ENCODE peak calls at places on chromosomes 3 and 15, in four cellular contexts. One of them, this sample, is unnamed.

GRCh38 chr3:195715583-195716266 is 5.1 kb upstream of the MUC20 start:
- DNase-seq in HCT116: peak; percentile 89
- DNase-seq in HepG2: peak; percentile 48
- DNase-seq in K562: peak; percentile 50
- DNase-seq in this sample: peak; percentile 78

GRCh38 chr3:117752984-117753717 is 1043.6 kb downstream of the TUSC7 start:
- DNase-seq in HepG2: no peak
- DNase-seq in K562: no peak
- DNase-seq in HCT116: no peak
- DNase-seq in this sample: no peak

GRCh38 chr15:58472821-58473581 is 41.2 kb downstream of the LIPC start:
- DNase-seq in HepG2: no peak
- DNase-seq in HCT116: no peak
- DNase-seq in K562: no peak
- DNase-seq in this sample: no peak

GRCh38 chr3:115626006-115626409 is 2.7 kb downstream of the GAP43 start:
- DNase-seq in HCT116: no peak
- DNase-seq in K562: no peak
- DNase-seq in HepG2: no peak
- DNase-seq in this sample: no peak

GRCh38 chr3:77348244-77348855 is 308.5 kb downstream of the ROBO2 start:
- DNase-seq in HepG2: peak; percentile 9
- DNase-seq in HCT116: no peak
- DNase-seq in K562: peak; percentile 3
- DNase-seq in this sample: no peak

GRCh38 chr15:29925227-29926082 is 103.2 kb upstream of the TJP1 start:
- DNase-seq in HepG2: peak; percentile 57
- DNase-seq in HCT116: peak; percentile 71
- DNase-seq in K562: peak; percentile 39
- DNase-seq in this sample: no peak

GRCh38 chr3:151263126-151263525 is 15.2 kb downstream of the P2RY14 start:
- DNase-seq in K562: no peak
- DNase-seq in HCT116: no peak
- DNase-seq in HepG2: no peak
- DNase-seq in this sample: no peak

GRCh38 chr15:68820205-68820588 is 498 bp downstream of the ANP32A start:
- DNase-seq in HepG2: peak; percentile 21
- DNase-seq in HCT116: no peak
- DNase-seq in K562: no peak
- DNase-seq in this sample: no peak

GRCh38 chr3:142866841-142867631 is 21.8 kb downstream of the PCOLCE2 start:
- DNase-seq in HepG2: no peak
- DNase-seq in K562: no peak
- DNase-seq in HCT116: peak; percentile 45
- DNase-seq in this sample: no peak

GRCh38 chr3:38004415-38005075 is 14.0 kb downstream of the VILL start:
- DNase-seq in HepG2: peak; percentile 88
- DNase-seq in HCT116: peak; percentile 54
- DNase-seq in K562: no peak
- DNase-seq in this sample: no peak

GRCh38 chr3:164060923-164061322 is 1017.4 kb downstream of the SI start:
- DNase-seq in HCT116: no peak
- DNase-seq in K562: no peak
- DNase-seq in HepG2: no peak
- DNase-seq in this sample: no peak

GRCh38 chr3:43769097-43769470 is 78.3 kb downstream of the ABHD5 start:
- DNase-seq in K562: no peak
- DNase-seq in HepG2: no peak
- DNase-seq in HCT116: no peak
- DNase-seq in this sample: no peak

GRCh38 chr3:191253089-191253799 is 54.2 kb downstream of the OSTN start:
- DNase-seq in K562: no peak
- DNase-seq in HCT116: no peak
- DNase-seq in HepG2: no peak
- DNase-seq in this sample: no peak

GRCh38 chr15:29859981-29860745 is 37.9 kb upstream of the TJP1 start:
- DNase-seq in HepG2: no peak
- DNase-seq in K562: no peak
- DNase-seq in HCT116: no peak
- DNase-seq in this sample: no peak

GRCh38 chr3:99846472-99846871 is 28.8 kb downstream of the CMSS1 start:
- DNase-seq in K562: no peak
- DNase-seq in HCT116: no peak
- DNase-seq in HepG2: peak; percentile 46
- DNase-seq in this sample: no peak

GRCh38 chr3:50550079-50550736 is 17.3 kb downstream of the C3orf18 start:
- DNase-seq in HCT116: no peak
- DNase-seq in K562: peak; percentile 66
- DNase-seq in HepG2: peak; percentile 36
- DNase-seq in this sample: no peak

GRCh38 chr3:42638339-42638842 is 15.1 kb upstream of the ZBTB47 start:
- DNase-seq in HCT116: no peak
- DNase-seq in HepG2: no peak
- DNase-seq in K562: no peak
- DNase-seq in this sample: no peak

GRCh38 chr3:188309437-188310269 is 155.7 kb downstream of the LPP start:
- DNase-seq in K562: no peak
- DNase-seq in HCT116: no peak
- DNase-seq in HepG2: no peak
- DNase-seq in this sample: no peak

GRCh38 chr3:108605491-108605890 is 16.0 kb downstream of the DZIP3 start:
- DNase-seq in HCT116: no peak
- DNase-seq in HepG2: no peak
- DNase-seq in K562: no peak
- DNase-seq in this sample: no peak

GRCh38 chr3:13879102-13879945 is 547 bp downstream of the WNT7A start:
- DNase-seq in HepG2: no peak
- DNase-seq in HCT116: no peak
- DNase-seq in K562: no peak
- DNase-seq in this sample: no peak

GRCh38 chr3:186251948-186252619 is 110.0 kb downstream of the DGKG start:
- DNase-seq in HCT116: no peak
- DNase-seq in K562: no peak
- DNase-seq in HepG2: no peak
- DNase-seq in this sample: no peak

GRCh38 chr3:47418167-47419082 is 37.6 kb downstream of the PTPN23 start:
- DNase-seq in K562: no peak
- DNase-seq in HCT116: no peak
- DNase-seq in HepG2: no peak
- DNase-seq in this sample: no peak

GRCh38 chr3:55000546-55000945 is 72.7 kb upstream of the LRTM1 start:
- DNase-seq in HepG2: no peak
- DNase-seq in HCT116: no peak
- DNase-seq in K562: no peak
- DNase-seq in this sample: no peak

GRCh38 chr3:99321261-99321660 is 317.1 kb upstream of the COL8A1 start:
- DNase-seq in HCT116: no peak
- DNase-seq in HepG2: no peak
- DNase-seq in K562: no peak
- DNase-seq in this sample: no peak

GRCh38 chr15:60362318-60363023 is 35.3 kb downstream of the ANXA2 start:
- DNase-seq in HepG2: peak; percentile 11
- DNase-seq in HCT116: no peak
- DNase-seq in K562: no peak
- DNase-seq in this sample: peak; percentile 88

GRCh38 chr3:29639621-29640290 is 358.9 kb downstream of the RBMS3 start:
- DNase-seq in HepG2: no peak
- DNase-seq in HCT116: no peak
- DNase-seq in K562: no peak
- DNase-seq in this sample: no peak

GRCh38 chr15:68315495-68316007 is 38.0 kb downstream of the FEM1B start:
- DNase-seq in HepG2: no peak
- DNase-seq in HCT116: no peak
- DNase-seq in K562: no peak
- DNase-seq in this sample: no peak

GRCh38 chr3:16189201-16189600 is 14.7 kb downstream of the GALNT15 start:
- DNase-seq in HCT116: no peak
- DNase-seq in K562: no peak
- DNase-seq in HepG2: no peak
- DNase-seq in this sample: no peak

GRCh38 chr3:175238848-175239247 is 379.7 kb downstream of the NAALADL2 start:
- DNase-seq in HepG2: no peak
- DNase-seq in HCT116: no peak
- DNase-seq in K562: no peak
- DNase-seq in this sample: no peak

DNA sequence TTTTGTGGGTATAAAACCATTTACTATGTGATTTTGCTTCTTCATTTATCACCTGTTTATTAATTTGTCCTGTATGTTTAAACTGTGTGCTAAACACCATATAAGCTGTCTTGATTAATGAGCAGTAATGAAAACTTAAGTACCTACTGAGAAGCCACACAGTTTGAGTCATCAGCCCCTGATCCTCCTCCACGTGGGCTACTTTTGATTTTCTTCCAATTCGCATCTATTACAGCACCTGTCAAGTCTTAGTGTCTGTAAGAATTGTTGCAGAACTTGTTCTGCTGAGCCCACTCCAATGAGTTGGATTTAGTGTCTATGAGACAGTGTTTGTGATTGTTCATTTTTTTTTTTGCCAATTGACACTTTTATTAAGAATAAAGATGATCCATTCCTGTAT is 16.8 kb downstream of the EPHA6 start:
- DNase-seq in HCT116: no peak
- DNase-seq in K562: no peak
- DNase-seq in HepG2: no peak
- DNase-seq in this sample: no peak
- TF ChIP-seq POLR2AphosphoS5 in HCT116: no peak
- TF ChIP-seq POLR2AphosphoS5 in K562: no peak
- TF ChIP-seq POLR2AphosphoS5 in HepG2: no peak
- TF ChIP-seq POLR2AphosphoS5 in this sample: no peak

GRCh38 chr15:101523560-101523940 is 34.0 kb upstream of the PCSK6 start:
- DNase-seq in K562: no peak
- DNase-seq in HCT116: no peak
- DNase-seq in HepG2: peak; percentile 55
- DNase-seq in this sample: no peak
- TF ChIP-seq TCF7L2 in K562: no peak
- TF ChIP-seq TCF7L2 in HCT116: no peak
- TF ChIP-seq TCF7L2 in HepG2: no peak
- TF ChIP-seq TCF7L2 in this sample: no peak

GRCh38 chr15:90119367-90119766 is 17.1 kb upstream of the IDH2 start:
- DNase-seq in HCT116: no peak
- DNase-seq in K562: no peak
- DNase-seq in HepG2: no peak
- DNase-seq in this sample: no peak

GRCh38 chr15:90126022-90126421 is 23.8 kb upstream of the IDH2 start:
- DNase-seq in HepG2: peak; percentile 59
- DNase-seq in HCT116: no peak
- DNase-seq in K562: no peak
- DNase-seq in this sample: no peak

GRCh38 chr15:90115783-90116182 is 13.5 kb upstream of the IDH2 start:
- DNase-seq in HCT116: no peak
- DNase-seq in HepG2: no peak
- DNase-seq in K562: no peak
- DNase-seq in this sample: no peak

GRCh38 chr15:90124487-90124886 is 22.2 kb upstream of the IDH2 start:
- DNase-seq in K562: no peak
- DNase-seq in HCT116: no peak
- DNase-seq in HepG2: no peak
- DNase-seq in this sample: no peak

GRCh38 chr15:90121086-90121485 is 18.8 kb upstream of the IDH2 start:
- DNase-seq in HCT116: no peak
- DNase-seq in HepG2: no peak
- DNase-seq in K562: no peak
- DNase-seq in this sample: no peak
- H3K36me3 ChIP-seq in HCT116: no peaks in the 10 kb centered on the region
- H3K36me3 ChIP-seq in HepG2: no peaks in the 10 kb centered on the region
- H3K36me3 ChIP-seq in K562: no peaks in the 10 kb centered on the region
- H3K36me3 ChIP-seq in this sample: no peaks in the 10 kb centered on the region

GRCh38 chr15:31325432-31325975 is 1.1 kb upstream of the KLF13 start:
- DNase-seq in K562: peak; percentile 52
- DNase-seq in HCT116: no peak
- DNase-seq in HepG2: no peak
- DNase-seq in this sample: no peak

GRCh38 chr15:31327674-31328424 is 1.2 kb downstream of the KLF13 start:
- DNase-seq in HepG2: peak; percentile 21
- DNase-seq in HCT116: no peak
- DNase-seq in K562: peak; percentile 85
- DNase-seq in this sample: no peak

GRCh38 chr15:31325976-31326728 is 483 bp upstream of the KLF13 start:
- DNase-seq in HepG2: peak; percentile 89
- DNase-seq in HCT116: peak; percentile 91
- DNase-seq in K562: peak; percentile 98
- DNase-seq in this sample: peak; percentile 80

GRCh38 chr15:31328425-31328998 is 1.9 kb downstream of the KLF13 start:
- DNase-seq in HepG2: no peak
- DNase-seq in HCT116: no peak
- DNase-seq in K562: peak; percentile 65
- DNase-seq in this sample: no peak

DNA sequence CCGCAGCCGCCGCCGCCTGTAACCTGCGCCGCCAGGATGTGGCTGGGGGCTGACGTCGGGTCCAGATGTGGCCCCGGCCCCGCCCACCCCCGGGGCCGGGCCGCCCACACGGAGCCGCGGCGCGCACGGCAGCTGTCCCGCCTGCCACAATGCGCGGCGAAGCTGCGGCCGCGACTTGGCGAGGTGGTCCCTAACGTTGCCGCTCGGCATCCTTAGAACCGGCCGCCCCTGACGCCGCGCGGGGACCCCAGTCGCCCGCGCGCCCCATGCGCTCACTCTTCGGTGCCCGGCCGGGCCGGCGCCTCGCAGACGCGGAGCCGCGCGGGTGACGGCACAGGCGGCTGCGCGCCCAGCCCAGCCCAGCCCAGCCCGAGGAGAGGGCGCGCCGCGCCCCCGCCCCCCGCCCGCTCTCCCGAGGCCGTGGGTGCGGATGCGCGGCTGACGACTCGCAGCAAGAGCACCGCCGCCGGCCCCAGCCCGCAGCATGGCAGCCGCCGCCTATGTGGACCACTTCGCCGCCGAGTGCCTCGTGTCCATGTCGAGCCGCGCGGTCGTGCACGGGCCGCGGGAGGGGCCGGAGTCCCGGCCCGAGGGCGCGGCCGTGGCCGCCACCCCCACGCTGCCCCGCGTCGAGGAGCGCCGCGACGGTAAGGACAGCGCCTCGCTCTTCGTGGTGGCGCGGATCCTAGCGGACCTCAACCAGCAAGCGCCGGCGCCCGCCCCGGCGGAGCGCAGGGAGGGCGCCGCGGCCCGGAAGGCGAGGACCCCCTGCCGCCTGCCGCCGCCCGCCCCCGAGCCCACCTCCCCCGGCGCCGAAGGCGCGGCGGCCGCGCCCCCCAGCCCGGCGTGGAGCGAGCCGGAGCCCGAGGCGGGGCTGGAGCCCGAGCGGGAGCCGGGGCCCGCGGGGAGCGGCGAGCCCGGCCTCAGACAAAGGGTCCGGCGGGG is at the start of gene KLF13:
- DNase-seq in K562: peak; percentile 51
- DNase-seq in HepG2: no peak
- DNase-seq in HCT116: no peak
- DNase-seq in this sample: no peak
- TF ChIP-seq POLR2AphosphoS5 in K562: no peak
- TF ChIP-seq POLR2AphosphoS5 in HepG2: no peak
- TF ChIP-seq POLR2AphosphoS5 in HCT116: no peak
- TF ChIP-seq POLR2AphosphoS5 in this sample: no peak

GRCh38 chr3:155441026-155441425 is 147.5 kb upstream of the STRIT1 start:
- DNase-seq in K562: no peak
- DNase-seq in HepG2: no peak
- DNase-seq in HCT116: no peak
- DNase-seq in this sample: no peak
- TF ChIP-seq TCF7L2 in K562: no peak
- TF ChIP-seq TCF7L2 in HepG2: no peak
- TF ChIP-seq TCF7L2 in HCT116: no peak
- TF ChIP-seq TCF7L2 in this sample: no peak

This sample was measured in Panc1.